ENCODE peak calls at places on chromosome 7, in eight cellular contexts. J, X, L, C, I, D, R and W are unnamed samples.

GRCh38 chr7:114959931-114960330 is 38.0 kb downstream of the MDFIC start:
- DNase-seq in J (no peak), L (peak), X (no peak), R (no peak), D (no peak), I (no peak), C (no peak), W (no peak)

GRCh38 chr7:85135931-85136330 is 50.9 kb downstream of the SEMA3D start:
- DNase-seq in I (no peak), R (peak), D (no peak), X (no peak), J (no peak), C (no peak), L (no peak), W (no peak)

GRCh38 chr7:142909921-142910521 is 23.5 kb downstream of the TRPV5 start:
- DNase-seq in D (no peak), C (no peak), L (no peak), I (no peak), J (no peak), X (no peak), R (no peak), W (no peak)

GRCh38 chr7:158702944-158703343 is 1.7 kb downstream of the NCAPG2 start:
- DNase-seq in L (no peak), C (no peak), X (no peak), I (no peak), R (no peak), D (no peak), J (no peak), W (no peak)

GRCh38 chr7:143975617-143976016 is 21.0 kb downstream of the OR2F1 start:
- DNase-seq in I (no peak), J (no peak), R (no peak), L (no peak), C (no peak), X (no peak), D (peak), W (no peak)

GRCh38 chr7:80330434-80330833 is 181.4 kb downstream of the GNAT3 start:
- DNase-seq in D (no peak), L (no peak), X (no peak), J (no peak), C (no peak), R (no peak), I (no peak), W (no peak)

GRCh38 chr7:55574062-55574717 is 1.9 kb upstream of the VOPP1 start:
- DNase-seq in X (no peak), R (peak), L (no peak), J (no peak), D (no peak), C (no peak), I (no peak), W (no peak)

GRCh38 chr7:149620961-149621360 is 123.4 kb upstream of the ZNF746 start:
- DNase-seq in I (no peak), C (peak), J (no peak), D (no peak), R (no peak), X (no peak), L (no peak), W (no peak)

GRCh38 chr7:155312653-155313052 is 15.0 kb downstream of the INSIG1 start:
- DNase-seq in R (no peak), J (no peak), X (no peak), L (no peak), I (no peak), D (no peak), C (no peak), W (no peak)

GRCh38 chr7:450741-451140 is 68.9 kb downstream of the PDGFA start:
- DNase-seq in J (no peak), L (no peak), D (no peak), C (peak), X (no peak), I (no peak), R (no peak), W (no peak)

GRCh38 chr7:74252893-74253292 is 1.3 kb downstream of the RFC2 start:
- DNase-seq in J (no peak), C (no peak), I (no peak), X (peak), L (no peak), R (no peak), D (no peak), W (no peak)

GRCh38 chr7:23469961-23470250 is 385 bp downstream of the IGF2BP3 start:
- DNase-seq in J (no peak), X (no peak), R (no peak), C (no peak), I (no peak), L (no peak), D (no peak), W (peak)

GRCh38 chr7:33744293-33744692 is 161.0 kb upstream of the BMPER start:
- DNase-seq in J (no peak), X (no peak), I (no peak), D (peak), R (peak), L (no peak), C (no peak), W (no peak)

GRCh38 chr7:106896268-106896667 is 31.2 kb downstream of the PIK3CG start:
- DNase-seq in J (no peak), I (no peak), C (no peak), R (no peak), X (no peak), D (no peak), L (no peak), W (no peak)

GRCh38 chr7:3210531-3210930 is 90.5 kb upstream of the SDK1 start:
- DNase-seq in C (peak), D (no peak), R (no peak), X (no peak), I (no peak), L (no peak), J (no peak), W (peak)

DNA sequence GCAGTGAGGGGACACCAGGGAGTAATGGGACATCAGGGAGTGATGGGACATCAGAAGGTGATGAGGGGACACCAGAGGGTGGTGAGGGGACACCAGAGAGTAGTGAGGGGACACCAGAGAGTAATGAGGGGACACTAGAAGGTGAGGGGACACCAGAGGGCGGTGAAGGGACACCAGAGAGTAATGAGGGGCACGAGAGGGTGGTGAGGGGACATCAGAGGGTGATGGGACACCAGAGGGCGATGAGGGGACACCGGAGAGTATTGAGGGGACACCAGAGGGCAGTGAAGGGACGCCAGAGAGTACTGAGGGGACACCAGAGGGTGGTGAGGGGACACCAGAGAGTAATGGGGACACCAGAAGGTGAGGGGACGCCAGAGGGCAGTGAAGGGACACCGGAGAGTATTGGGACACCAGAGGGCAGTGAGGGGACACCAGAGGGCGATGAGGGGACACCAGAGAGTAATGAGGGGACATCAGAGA is 10.5 kb downstream of the NACAD start:
- DNase-seq in R (no peak), X (no peak), I (peak), J (peak), L (no peak), D (no peak), C (no peak), W (no peak)
- TF ChIP-seq POLR2AphosphoS5 in R (no peak), X (no peak), I (no peak), J (no peak), L (no peak), D (no peak), C (no peak), W (no peak)

GRCh38 chr7:135509839-135510602 is at the start of gene CNOT4:
- DNase-seq in I (peak), L (peak), X (peak), D (peak), R (peak), J (peak), C (peak), W (peak)
- TF ChIP-seq POLR2A in I (peak), L (peak), X (no peak), D (peak), R (peak), J (no peak), C (no peak), W (no peak)

DNA sequence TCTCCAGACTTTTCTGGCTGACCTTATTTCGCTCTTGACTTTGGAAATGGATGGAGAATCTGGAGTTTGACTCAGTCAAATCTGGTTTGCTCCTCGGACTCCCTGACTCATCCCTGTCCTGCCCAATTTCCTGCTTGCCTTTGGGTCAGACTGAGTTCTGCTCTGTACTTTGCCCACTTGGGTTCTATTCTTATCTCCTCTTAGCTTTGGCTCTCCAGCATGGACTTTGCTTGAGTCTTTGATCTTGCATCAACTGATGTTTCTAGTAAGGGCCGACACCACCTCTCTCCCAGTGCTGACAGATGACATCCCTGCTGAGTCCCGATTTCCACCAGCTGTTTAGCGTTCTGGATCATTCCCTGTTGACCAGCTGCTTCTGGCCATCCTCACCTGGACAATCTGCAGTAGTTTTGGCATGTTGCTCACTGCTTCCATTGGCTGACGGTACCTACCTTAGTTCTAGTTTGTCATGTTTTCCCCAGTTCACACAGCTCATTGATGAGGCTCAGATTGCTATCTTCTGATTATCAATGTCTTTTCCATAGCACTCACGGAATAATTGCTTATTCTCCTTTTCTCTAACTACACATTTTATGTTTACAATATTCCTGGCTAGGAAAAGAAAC is 335.4 kb downstream of the SUGCT start:
- DNase-seq in L (no peak), I (no peak), D (no peak), R (no peak), J (no peak), C (no peak), X (no peak), W (no peak)
- TF ChIP-seq POLR2AphosphoS5 in L (no peak), I (no peak), D (no peak), R (no peak), J (no peak), C (no peak), X (no peak), W (no peak)

GRCh38 chr7:19403691-19404090 is 258.5 kb upstream of the FERD3L start:
- DNase-seq in C (no peak), R (no peak), X (no peak), I (no peak), D (no peak), L (no peak), J (no peak), W (no peak)
- TF ChIP-seq POLR2A in C (no peak), R (no peak), X (no peak), I (no peak), D (no peak), L (no peak), J (no peak), W (no peak)

DNA sequence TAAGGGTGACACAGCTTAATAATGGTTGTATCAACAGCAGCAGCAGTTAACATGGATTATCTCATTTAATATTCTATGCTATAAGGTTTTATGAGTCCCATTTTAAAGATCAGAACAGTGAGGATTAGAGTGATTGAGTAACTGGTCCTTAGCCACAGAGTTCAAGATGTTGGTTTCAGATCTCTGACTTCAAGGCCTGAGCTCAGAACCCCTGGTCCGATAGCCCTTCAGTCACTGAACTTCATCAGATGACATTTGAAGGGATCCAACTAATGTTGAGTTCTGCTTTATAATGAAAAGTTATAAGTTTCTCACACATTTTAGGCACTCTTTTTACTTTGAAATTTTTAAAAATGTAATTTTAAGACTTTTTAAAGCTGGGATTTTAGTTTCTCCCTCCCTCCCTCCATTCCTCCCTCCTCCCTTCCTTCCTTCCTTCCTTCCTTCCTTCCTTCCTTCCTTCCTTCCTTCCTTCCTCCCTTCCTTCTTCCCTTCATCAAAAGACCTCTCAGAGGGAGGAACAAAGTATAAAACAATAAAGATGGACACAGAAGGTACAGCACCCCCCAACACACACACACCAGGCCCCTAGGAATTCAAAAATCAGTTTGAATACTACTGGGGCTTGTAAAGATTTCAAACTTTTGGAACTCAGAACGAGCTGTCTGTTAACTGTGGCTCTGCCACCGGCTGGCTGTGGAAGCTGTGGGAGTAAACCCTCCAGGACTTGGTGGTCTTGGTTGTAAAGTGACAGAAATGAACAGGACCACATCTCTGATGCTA is 206.9 kb upstream of the AGK start:
- DNase-seq in L (no peak), D (no peak), R (no peak), C (no peak), I (no peak), J (no peak), X (no peak), W (no peak)
- TF ChIP-seq POLR2AphosphoS5 in L (no peak), D (no peak), R (no peak), C (no peak), I (no peak), J (no peak), X (no peak), W (no peak)